ENCODE peak calls at places on chromosomes 6 and 20, in six cellular contexts. D, N, F, P, A and M are unnamed samples.

GRCh38 chr20:49657118-49657901 is 56.4 kb downstream of the B4GALT5 start:
- DNase-seq in D (peak; percentile 72), N (no peak), F (no peak), P (no peak), A (no peak), M (no peak)

GRCh38 chr6:32369678-32370077 is 2.0 kb downstream of the TSBP1 start:
- DNase-seq in D (peak; percentile 73), N (no peak), F (no peak), P (no peak), A (peak; percentile 85), M (no peak)

GRCh38 chr20:58616411-58616810 is 34.7 kb upstream of the STX16 start:
- DNase-seq in D (no peak), N (no peak), F (no peak), P (no peak), A (no peak), M (no peak)

GRCh38 chr20:35461620-35462019 is 6.2 kb downstream of the CEP250 start:
- DNase-seq in D (peak; percentile 26), N (no peak), F (no peak), P (no peak), A (no peak), M (no peak)

GRCh38 chr6:93305088-93305487 is 114.3 kb downstream of the EPHA7 start:
- DNase-seq in D (no peak), N (no peak), F (no peak), P (no peak), A (no peak), M (no peak)

GRCh38 chr6:71349976-71350615 is 61.5 kb downstream of the OGFRL1 start:
- DNase-seq in D (peak; percentile 85), N (no peak), F (no peak), P (no peak), A (peak; percentile 35), M (no peak)

GRCh38 chr20:61901421-61902212 is 164.1 kb downstream of the TAF4 start:
- DNase-seq in D (no peak), N (no peak), F (no peak), P (no peak), A (peak; percentile 43), M (no peak)

GRCh38 chr6:139730340-139730974 is 356.0 kb upstream of the CITED2 start:
- DNase-seq in D (no peak), N (no peak), F (no peak), P (no peak), A (no peak), M (no peak)

GRCh38 chr6:49453221-49453620 is 9.8 kb downstream of the MMUT start:
- DNase-seq in D (peak; percentile 13), N (peak; percentile 8), F (no peak), P (no peak), A (peak; percentile 2), M (no peak)

GRCh38 chr20:46040902-46041535 is 12.0 kb downstream of the SLC12A5 start:
- DNase-seq in D (peak; percentile 41), N (peak; percentile 79), F (no peak), P (no peak), A (peak; percentile 62), M (no peak)

GRCh38 chr6:11323666-11324452 is 91.4 kb upstream of the NEDD9 start:
- DNase-seq in D (no peak), N (peak; percentile 33), F (no peak), P (no peak), A (no peak), M (no peak)

GRCh38 chr6:7341989-7342742 is 29.2 kb upstream of the SSR1 start:
- DNase-seq in D (no peak), N (peak; percentile 51), F (no peak), P (no peak), A (peak; percentile 57), M (no peak)

GRCh38 chr6:33418690-33419291 is 884 bp upstream of the CUTA start:
- DNase-seq in D (peak; percentile 41), N (no peak), F (no peak), P (no peak), A (no peak), M (no peak)

GRCh38 chr6:30824698-30825097 is 59.6 kb upstream of the DDR1 start:
- DNase-seq in D (no peak), N (no peak), F (no peak), P (no peak), A (no peak), M (no peak)

GRCh38 chr6:26330835-26331808 is 33.9 kb upstream of the BTN3A2 start:
- DNase-seq in D (peak; percentile 21), N (peak; percentile 46), F (no peak), P (no peak), A (peak; percentile 28), M (no peak)

GRCh38 chr6:28922004-28922840 is 1.6 kb downstream of the TRIM27 start:
- DNase-seq in D (peak; percentile 53), N (peak; percentile 67), F (no peak), P (no peak), A (peak; percentile 15), M (no peak)

GRCh38 chr6:145071836-145072235 is 663.5 kb downstream of the EPM2A start:
- DNase-seq in D (no peak), N (no peak), F (no peak), P (no peak), A (peak; percentile 69), M (no peak)

GRCh38 chr20:4956200-4956810 is 45.0 kb downstream of the SLC23A2 start:
- DNase-seq in D (peak; percentile 79), N (peak; percentile 72), F (no peak), P (no peak), A (peak; percentile 71), M (no peak)

GRCh38 chr6:95232477-95232876 is 344.9 kb upstream of the MANEA start:
- DNase-seq in D (no peak), N (no peak), F (no peak), P (no peak), A (no peak), M (no peak)

GRCh38 chr6:53581161-53581560 is 36.3 kb upstream of the GCLC start:
- DNase-seq in D (peak; percentile 24), N (peak; percentile 17), F (no peak), P (peak; percentile 8), A (peak; percentile 29), M (no peak)

GRCh38 chr6:125224236-125224861 is 70.8 kb downstream of the TPD52L1 start:
- DNase-seq in D (no peak), N (no peak), F (no peak), P (no peak), A (peak; percentile 28), M (no peak)

GRCh38 chr6:18262812-18263560 is 1.3 kb downstream of the DEK start:
- DNase-seq in D (peak; percentile 5), N (no peak), F (no peak), P (no peak), A (peak; percentile 17), M (no peak)

GRCh38 chr20:4780245-4780644 is 58.5 kb downstream of the PRND start:
- DNase-seq in D (no peak), N (no peak), F (no peak), P (no peak), A (no peak), M (no peak)

GRCh38 chr6:6696867-6697531 is 108.5 kb downstream of the LY86 start:
- DNase-seq in D (peak; percentile 70), N (peak; percentile 81), F (no peak), P (no peak), A (peak; percentile 31), M (no peak)

GRCh38 chr6:51578362-51578761 is 509.1 kb downstream of the PKHD1 start:
- DNase-seq in D (no peak), N (no peak), F (no peak), P (no peak), A (no peak), M (no peak)

GRCh38 chr6:170023620-170024521 is 267.0 kb downstream of the DLL1 start:
- DNase-seq in D (no peak), N (no peak), F (no peak), P (no peak), A (no peak), M (no peak)

GRCh38 chr6:11500008-11500407 is 37.5 kb upstream of the TMEM170B start:
- DNase-seq in D (peak; percentile 65), N (no peak), F (no peak), P (no peak), A (peak; percentile 79), M (no peak)

GRCh38 chr20:46872315-46873211 is 22.1 kb upstream of the EYA2 start:
- DNase-seq in D (peak; percentile 23), N (no peak), F (no peak), P (no peak), A (peak; percentile 17), M (no peak)

GRCh38 chr6:15510536-15511247 is 152.1 kb downstream of the DTNBP1 start:
- DNase-seq in D (no peak), N (no peak), F (no peak), P (no peak), A (peak; percentile 89), M (no peak)

GRCh38 chr6:68638225-68638900 is 3.3 kb downstream of the ADGRB3 start:
- DNase-seq in D (peak; percentile 75), N (peak; percentile 55), F (no peak), P (no peak), A (no peak), M (peak; percentile 50)